ENCODE peak calls at places on chromosomes 16 and 17, in five cellular contexts. R is Kasumi-1, W is mucosa of gallbladder, D is thoracic aorta, L is Right ventricle myocardium inferior. I is an unnamed sample.

GRCh38 chr17:75688209-75688771 is 21.2 kb downstream of the SAP30BP start:
- DNase-seq in R (peak), W (no peak), D (no peak), L (no peak), I (peak)

GRCh38 chr17:33523577-33523981 is 230.5 kb upstream of the ASIC2 start:
- DNase-seq in R (no peak), W (no peak), D (no peak), L (no peak), I (no peak)

GRCh38 chr17:50275279-50275678 is 1.0 kb downstream of the TMEM92 start:
- DNase-seq in R (no peak), W (no peak), D (no peak), L (no peak), I (no peak)

GRCh38 chr16:53183442-53183841 is 128.7 kb downstream of the CHD9 start:
- DNase-seq in R (no peak), W (no peak), D (no peak), L (no peak), I (no peak)

GRCh38 chr16:81319221-81319912 is 4.6 kb downstream of the GAN start:
- DNase-seq in R (no peak), W (no peak), D (no peak), L (no peak), I (no peak)

GRCh38 chr17:16881239-16881924 is 90.5 kb downstream of the TNFRSF13B start:
- DNase-seq in R (no peak), W (no peak), D (no peak), L (no peak), I (no peak)

GRCh38 chr17:27158390-27158789 is 135.5 kb upstream of the WSB1 start:
- DNase-seq in R (no peak), W (no peak), D (no peak), L (no peak), I (no peak)

GRCh38 chr17:56640116-56640515 is 46.6 kb downstream of the NOG start:
- DNase-seq in R (no peak), W (no peak), D (no peak), L (no peak), I (no peak)

GRCh38 chr17:28745777-28746473 is 2.1 kb downstream of the TRAF4 start:
- DNase-seq in R (no peak), W (no peak), D (no peak), L (no peak), I (no peak)

GRCh38 chr16:50480206-50480605 is 68.0 kb upstream of the NKD1 start:
- DNase-seq in R (no peak), W (no peak), D (no peak), L (no peak), I (no peak)

GRCh38 chr16:4915226-4915761 is 21.7 kb downstream of the PPL start:
- DNase-seq in R (no peak), W (no peak), D (no peak), L (no peak), I (no peak)

GRCh38 chr16:69830146-69830533 is 68.0 kb downstream of the WWP2 start:
- DNase-seq in R (no peak), W (no peak), D (no peak), L (no peak), I (no peak)

GRCh38 chr16:57471852-57472664 is 9.6 kb downstream of the POLR2C start:
- DNase-seq in R (no peak), W (peak), D (no peak), L (no peak), I (no peak)